ENCODE peak calls at places on chromosomes 12 and 14, in four cellular contexts. Z, D, R and J are unnamed samples.

GRCh38 chr12:27705263-27705662 is 5.4 kb upstream of the MRPS35 start:
- DNase-seq in D (no peak), Z (no peak), R (peak), J (peak)

GRCh38 chr12:6267007-6267721 is 43.3 kb upstream of the PLEKHG6 start:
- DNase-seq in D (no peak), R (no peak), Z (no peak), J (no peak)

GRCh38 chr12:113818833-113819232 is 147.3 kb downstream of the RBM19 start:
- DNase-seq in Z (no peak), R (peak), D (no peak), J (peak)

GRCh38 chr12:118359541-118359915 is 13.2 kb downstream of the TAOK3 start:
- DNase-seq in Z (no peak), D (no peak), R (no peak), J (no peak)

GRCh38 chr12:15977999-15978398 is 66.9 kb downstream of the DERA start:
- DNase-seq in R (no peak), Z (no peak), D (no peak), J (no peak)

GRCh38 chr14:68589447-68590232 is 203.2 kb downstream of the ZFP36L1 start:
- DNase-seq in D (no peak), R (no peak), Z (no peak), J (no peak)

GRCh38 chr12:116594325-116595038 is 35.3 kb downstream of the MAP1LC3B2 start:
- DNase-seq in Z (no peak), D (no peak), R (no peak), J (no peak)

GRCh38 chr12:55392032-55392795 is 8.1 kb upstream of the OR6C65 start:
- DNase-seq in R (no peak), Z (no peak), D (no peak), J (peak)

GRCh38 chr14:89912667-89913211 is 41.8 kb downstream of the EFCAB11 start:
- DNase-seq in Z (peak), D (peak), R (peak), J (no peak)

GRCh38 chr14:103549361-103550311 is 12.8 kb downstream of the BAG5 start:
- DNase-seq in R (no peak), D (no peak), Z (no peak), J (peak)

GRCh38 chr14:75631453-75631831 is 29.2 kb downstream of the ERG28 start:
- DNase-seq in Z (no peak), D (no peak), R (peak), J (peak)

GRCh38 chr12:52185400-52185967 is 6.3 kb downstream of the KRT80 start:
- DNase-seq in Z (no peak), D (no peak), R (peak), J (peak)